ENCODE peak calls at places on chromosome 13, in five cellular contexts. S, V, O, L and D are unnamed samples.

GRCh38 chr13:70424428-70424827 is 316.2 kb upstream of the KLHL1 start:
- DNase-seq in S (peak; percentile 6), V (no peak), O (no peak), L (no peak), D (no peak)

GRCh38 chr13:83503424-83503823 is 378.9 kb downstream of the SLITRK1 start:
- DNase-seq in S (no peak), V (peak; percentile 34), O (peak; percentile 25), L (no peak), D (peak; percentile 62)

GRCh38 chr13:77056886-77057285 is 29.9 kb upstream of the FBXL3 start:
- DNase-seq in S (no peak), V (no peak), O (no peak), L (no peak), D (no peak)

GRCh38 chr13:79870766-79871165 is 389.8 kb downstream of the NDFIP2 start:
- DNase-seq in S (no peak), V (peak; percentile 28), O (peak; percentile 73), L (no peak), D (no peak)

GRCh38 chr13:109058071-109058470 is 428.7 kb downstream of the MYO16 start:
- DNase-seq in S (no peak), V (no peak), O (no peak), L (no peak), D (no peak)

GRCh38 chr13:33606692-33607091 is 211.3 kb upstream of the RFC3 start:
- DNase-seq in S (peak; percentile 79), V (no peak), O (peak; percentile 16), L (no peak), D (no peak)

GRCh38 chr13:32737679-32738078 is 151.4 kb downstream of the PDS5B start:
- DNase-seq in S (no peak), V (no peak), O (peak; percentile 18), L (no peak), D (no peak)

GRCh38 chr13:40803316-40803715 is 13.9 kb downstream of the SLC25A15 start:
- DNase-seq in S (no peak), V (no peak), O (no peak), L (no peak), D (no peak)

GRCh38 chr13:79802389-79803140 is 321.6 kb downstream of the NDFIP2 start:
- DNase-seq in S (no peak), V (no peak), O (no peak), L (no peak), D (no peak)

GRCh38 chr13:51944428-51944827 is 66.8 kb downstream of the ATP7B start:
- DNase-seq in S (no peak), V (no peak), O (no peak), L (no peak), D (no peak)

GRCh38 chr13:24228852-24229458 is 68.4 kb downstream of the SPATA13 start:
- DNase-seq in S (peak; percentile 75), V (peak; percentile 68), O (peak; percentile 81), L (no peak), D (peak; percentile 66)

GRCh38 chr13:79336971-79337370 is 69.1 kb downstream of the RBM26 start:
- DNase-seq in S (no peak), V (no peak), O (no peak), L (peak; percentile 32), D (no peak)

GRCh38 chr13:23541221-23541620 is 29.0 kb upstream of the TNFRSF19 start:
- DNase-seq in S (no peak), V (no peak), O (no peak), L (no peak), D (no peak)

GRCh38 chr13:89627991-89628390 is 1719.5 kb upstream of the MIR17HG start:
- DNase-seq in S (no peak), V (peak; percentile 60), O (peak; percentile 2), L (no peak), D (no peak)

DNA sequence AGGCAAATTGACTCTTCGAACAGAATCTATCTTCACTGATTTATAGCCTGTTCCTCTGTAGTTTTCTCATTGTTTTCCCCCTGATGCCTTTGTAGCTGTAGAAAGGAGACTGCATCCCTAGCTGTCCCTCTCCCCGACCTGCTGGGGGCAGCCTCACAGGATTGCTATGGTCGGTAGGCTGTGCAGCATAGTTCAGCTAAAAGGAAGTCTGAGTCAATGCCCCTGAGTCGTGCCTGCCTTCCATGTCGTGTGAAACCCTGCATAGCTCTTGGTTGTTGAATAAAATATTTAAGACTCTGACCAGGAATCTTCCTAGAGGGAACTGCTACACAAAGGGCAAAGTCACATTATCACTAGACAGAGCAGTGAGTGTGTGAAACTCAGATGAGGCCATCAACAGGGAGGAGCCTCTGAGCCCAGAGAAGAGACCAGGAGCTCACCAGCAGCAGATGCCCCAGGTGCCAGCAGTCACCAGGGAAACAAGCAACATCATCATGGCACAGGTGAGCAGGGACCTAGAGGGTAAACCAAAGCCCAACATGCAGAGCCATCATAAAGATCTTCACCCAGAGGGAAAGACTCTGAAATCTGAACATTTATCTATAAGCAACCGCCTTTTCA is 108.4 kb upstream of the NBEA start:
- DNase-seq in S (peak; percentile 25), V (peak; percentile 32), O (peak; percentile 4), L (no peak), D (peak; percentile 31)
- TF ChIP-seq CTCF in S (peak; percentile 43), V (no peak), O (no peak), L (no peak), D (no peak)

GRCh38 chr13:113211774-113212173 is 2.4 kb downstream of the CUL4A start:
- DNase-seq in S (peak; percentile 51), V (no peak), O (no peak), L (no peak), D (no peak)
- TF ChIP-seq CTCF in S (peak; percentile 25), V (no peak), O (peak; percentile 4), L (no peak), D (peak; percentile 36)

GRCh38 chr13:30454991-30455390 is 10.7 kb downstream of the HMGB1 start:
- DNase-seq in S (no peak), V (no peak), O (no peak), L (no peak), D (no peak)
- TF ChIP-seq CTCF in S (no peak), V (no peak), O (no peak), L (no peak), D (no peak)

DNA sequence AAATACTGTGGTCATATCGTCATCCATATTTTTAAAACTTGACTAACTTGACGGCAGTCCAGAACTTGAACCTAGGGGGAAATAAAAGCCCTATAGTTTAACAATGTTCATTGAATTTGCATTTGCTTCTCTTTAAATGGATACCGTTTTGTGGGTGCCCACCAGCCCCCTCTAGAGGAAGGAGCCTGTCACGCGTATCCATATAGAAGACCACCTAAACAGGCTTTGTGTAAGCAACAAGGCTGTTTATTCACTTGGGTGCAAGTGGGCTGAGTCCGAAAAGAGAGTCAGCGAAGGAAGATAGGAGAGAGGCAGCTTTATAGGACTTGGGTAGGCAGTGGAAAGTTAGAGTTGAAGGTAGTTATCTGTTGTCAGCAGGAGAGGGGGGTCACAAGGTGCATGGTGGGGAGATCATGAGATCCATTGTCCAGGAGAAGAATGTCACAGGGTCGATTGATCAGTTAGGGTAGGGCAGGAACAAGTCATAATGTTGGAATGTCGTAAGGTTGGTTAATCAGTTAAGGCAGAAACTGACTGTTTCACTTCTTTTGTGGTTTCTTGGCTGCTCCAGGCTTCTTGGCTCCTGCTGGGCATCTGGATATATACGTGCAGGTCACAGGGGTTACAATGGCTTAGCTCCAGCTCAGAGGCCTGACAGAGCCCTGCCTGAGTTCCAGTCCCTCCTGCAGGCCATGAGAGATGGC is 42.5 kb upstream of the ANKRD10 start:
- DNase-seq in S (no peak), V (no peak), O (peak; percentile 46), L (no peak), D (peak; percentile 29)
- TF ChIP-seq CTCF in S (peak; percentile 50), V (no peak), O (peak; percentile 8), L (no peak), D (peak; percentile 66)

GRCh38 chr13:99505814-99506269 is 4.6 kb downstream of the TM9SF2 start:
- DNase-seq in S (no peak), V (peak; percentile 14), O (peak; percentile 57), L (no peak), D (peak; percentile 53)
- TF ChIP-seq CTCF in S (peak; percentile 38), V (no peak), O (peak; percentile 20), L (peak; percentile 34), D (peak; percentile 81)